ENCODE peak calls at places on chromosomes 1 and 21, in five cellular contexts. U, T, D, F and A are unnamed samples.
A peak's percentile ranks its signal among the peaks of the same experiment; 100 is the strongest.

GRCh38 chr1:167803358-167804217 is 81.8 kb downstream of the MPZL1 start:
- DNase-seq in F (peak; percentile 75), U (peak; percentile 85), T (peak; percentile 94), D (peak; percentile 64), A (peak; percentile 55)

GRCh38 chr1:178450871-178451270 is 45.9 kb downstream of the CLEC20A start:
- DNase-seq in D (no peak), T (no peak), U (no peak), F (no peak), A (no peak)

GRCh38 chr1:226991920-226992319 is 51.8 kb downstream of the COQ8A start:
- DNase-seq in F (no peak), T (no peak), U (no peak), D (no peak), A (no peak)

GRCh38 chr1:229379901-229380300 is 37.1 kb upstream of the CCSAP start:
- DNase-seq in F (no peak), T (no peak), U (no peak), D (no peak), A (no peak)

GRCh38 chr1:225877570-225877969 is 4.6 kb downstream of the TMEM63A start:
- DNase-seq in U (peak; percentile 39), T (peak; percentile 57), D (no peak), F (no peak), A (no peak)

GRCh38 chr1:53787655-53788054 is 48.7 kb upstream of the GLIS1 start:
- DNase-seq in F (no peak), D (no peak), U (no peak), T (no peak), A (no peak)

GRCh38 chr1:145999321-146000024 is 3.1 kb upstream of the TXNIP start:
- DNase-seq in D (no peak), F (no peak), T (peak; percentile 57), U (no peak), A (no peak)

GRCh38 chr1:151166506-151166956 is 587 bp downstream of the SCNM1 start:
- DNase-seq in U (no peak), T (no peak), D (no peak), F (no peak), A (no peak)

GRCh38 chr1:24983006-24983680 is 53.1 kb upstream of the RUNX3 start:
- DNase-seq in U (no peak), T (no peak), D (no peak), F (no peak), A (no peak)

GRCh38 chr1:194338241-194338948 is 1152.0 kb upstream of the B3GALT2 start:
- DNase-seq in D (no peak), U (no peak), F (no peak), T (no peak), A (no peak)

GRCh38 chr1:24926596-24927249 is 3.4 kb downstream of the RUNX3 start:
- DNase-seq in D (no peak), U (no peak), T (no peak), F (no peak), A (no peak)

GRCh38 chr1:236774926-236775325 is 20.2 kb upstream of the MTR start:
- DNase-seq in U (no peak), T (no peak), F (no peak), D (no peak), A (no peak)

GRCh38 chr1:204092632-204093420 is 19.9 kb downstream of the SOX13 start:
- DNase-seq in D (no peak), U (no peak), T (no peak), F (no peak), A (no peak)

GRCh38 chr1:204093421-204093717 is 20.5 kb downstream of the SOX13 start:
- DNase-seq in F (no peak), T (no peak), D (no peak), U (no peak), A (no peak)

GRCh38 chr1:204091066-204091465 is 18.2 kb downstream of the SOX13 start:
- DNase-seq in T (no peak), U (no peak), F (no peak), D (no peak), A (no peak)

GRCh38 chr1:204093756-204094155 is 20.8 kb downstream of the SOX13 start:
- DNase-seq in D (no peak), T (no peak), F (no peak), U (no peak), A (no peak)

GRCh38 chr1:204091787-204092312 is 18.9 kb downstream of the SOX13 start:
- DNase-seq in D (no peak), F (no peak), U (no peak), T (no peak), A (no peak)
- H3K36me3 ChIP-seq in D (no peaks in the 10 kb centered on the region), F (no peaks in the 10 kb centered on the region), U (no peaks in the 10 kb centered on the region), T (no peaks in the 10 kb centered on the region), A (no peaks in the 10 kb centered on the region)

DNA sequence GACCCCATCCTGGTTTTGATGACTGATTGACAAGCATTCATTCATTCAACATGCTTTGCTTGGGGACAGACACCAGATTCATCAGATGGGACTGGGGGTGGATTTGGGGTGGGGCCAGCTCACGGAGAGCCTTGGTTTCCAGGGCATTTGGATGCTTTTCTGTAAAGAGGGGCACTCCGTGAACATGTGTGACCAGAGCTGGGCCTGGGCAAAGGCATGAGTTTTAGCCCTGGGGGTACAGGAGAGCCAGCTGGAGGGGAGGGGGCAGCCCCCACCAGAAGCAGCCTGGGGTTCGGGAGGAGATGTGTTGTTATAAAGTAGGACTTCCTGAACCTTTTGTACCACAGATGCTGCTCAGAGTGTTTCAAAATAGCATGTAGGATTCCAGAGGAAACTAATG is 99.7 kb downstream of the RIPK4 start:
- DNase-seq in D (no peak), F (no peak), T (no peak), U (no peak), A (no peak)
- H3K36me3 ChIP-seq in D (no peaks in the 10 kb centered on the region), F (no peaks in the 10 kb centered on the region), T (no peaks in the 10 kb centered on the region), U (no peaks in the 10 kb centered on the region), A (no peaks in the 10 kb centered on the region)

DNA sequence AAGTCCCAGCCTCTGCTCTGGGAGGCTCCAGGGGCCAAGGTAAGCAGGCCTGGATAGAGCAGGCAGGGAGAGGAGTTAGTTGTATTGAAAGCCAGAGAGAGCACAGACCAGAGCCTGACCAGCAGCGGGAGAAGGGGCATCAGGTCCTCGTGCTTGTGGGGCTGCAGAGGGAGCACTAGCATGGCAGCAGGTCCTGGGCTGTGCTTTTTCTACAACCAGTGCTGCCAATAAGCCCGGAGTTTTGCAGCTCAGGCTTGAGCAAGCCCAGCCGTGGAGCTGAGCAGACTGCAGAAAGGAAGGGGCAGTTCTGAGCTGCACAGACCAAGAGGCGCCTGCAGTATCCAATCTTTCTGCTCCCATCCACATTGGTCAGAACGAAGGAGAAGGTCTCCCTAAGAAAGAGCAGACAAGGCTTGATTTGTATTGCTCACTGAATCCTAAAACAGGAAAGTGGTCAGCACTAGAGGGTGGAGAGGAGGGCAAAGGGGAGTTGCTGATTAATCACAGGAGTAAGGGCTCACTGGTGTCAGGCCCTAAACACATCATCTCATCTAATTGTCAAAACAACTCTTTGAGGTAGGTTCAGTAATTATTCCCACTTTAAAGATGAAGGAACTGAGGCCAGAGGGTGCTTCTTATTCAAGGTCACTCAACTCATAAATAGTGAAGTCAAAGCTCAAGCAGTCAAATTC is 2.7 kb downstream of the DENND2D start:
- DNase-seq in U (no peak), T (no peak), F (no peak), D (peak; percentile 62), A (no peak)
- H3K36me3 ChIP-seq in U (no peaks in the 10 kb centered on the region), T (no peaks in the 10 kb centered on the region), F (peaks cover 60% of the 10 kb centered on the region), D (peaks cover 55% of the 10 kb centered on the region), A (no peaks in the 10 kb centered on the region)

DNA sequence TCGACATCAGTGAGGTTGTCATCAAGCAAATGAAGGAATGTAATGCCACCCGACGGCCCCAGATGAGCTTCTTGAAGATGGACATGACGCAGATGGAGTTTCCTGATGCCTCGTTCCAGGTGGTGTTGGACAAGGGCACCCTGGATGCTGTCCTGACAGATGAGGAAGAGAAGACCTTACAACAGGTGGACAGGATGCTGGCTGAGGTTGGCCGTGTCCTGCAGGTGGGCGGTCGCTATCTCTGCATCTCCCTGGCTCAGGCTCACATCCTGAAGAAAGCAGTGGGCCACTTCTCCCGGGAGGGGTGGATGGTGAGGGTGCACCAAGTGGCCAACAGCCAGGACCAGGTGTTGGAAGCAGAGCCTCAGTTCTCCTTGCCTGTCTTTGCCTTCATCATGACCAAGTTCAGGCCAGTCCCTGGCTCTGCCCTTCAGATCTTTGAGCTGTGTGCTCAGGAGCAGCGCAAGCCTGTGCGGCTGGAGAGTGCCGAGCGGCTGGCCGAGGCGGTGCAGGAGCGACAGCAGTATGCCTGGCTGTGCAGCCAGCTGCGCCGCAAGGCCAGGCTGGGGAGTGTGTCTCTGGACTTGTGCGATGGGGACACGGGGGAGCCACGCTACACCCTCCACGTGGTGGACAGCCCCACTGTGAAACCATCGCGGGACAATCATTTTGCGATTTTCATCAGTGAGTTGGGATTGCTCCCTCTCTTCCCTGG is 2.5 kb downstream of the METTL13 start:
- DNase-seq in U (no peak), F (no peak), D (no peak), T (no peak), A (no peak)
- H3K36me3 ChIP-seq in U (peaks cover 8% of the 10 kb centered on the region), F (peaks cover 53% of the 10 kb centered on the region), D (peaks cover 41% of the 10 kb centered on the region), T (no peaks in the 10 kb centered on the region), A (peaks cover 14% of the 10 kb centered on the region)

GRCh38 chr1:93594603-93594880 is 87.1 kb downstream of the BCAR3 start:
- DNase-seq in U (no peak), F (no peak), D (no peak), T (no peak), A (no peak)
- H3K36me3 ChIP-seq in U (no peaks in the 10 kb centered on the region), F (peaks cover 23% of the 10 kb centered on the region), D (no peaks in the 10 kb centered on the region), T (no peaks in the 10 kb centered on the region), A (peaks cover 4% of the 10 kb centered on the region)

DNA sequence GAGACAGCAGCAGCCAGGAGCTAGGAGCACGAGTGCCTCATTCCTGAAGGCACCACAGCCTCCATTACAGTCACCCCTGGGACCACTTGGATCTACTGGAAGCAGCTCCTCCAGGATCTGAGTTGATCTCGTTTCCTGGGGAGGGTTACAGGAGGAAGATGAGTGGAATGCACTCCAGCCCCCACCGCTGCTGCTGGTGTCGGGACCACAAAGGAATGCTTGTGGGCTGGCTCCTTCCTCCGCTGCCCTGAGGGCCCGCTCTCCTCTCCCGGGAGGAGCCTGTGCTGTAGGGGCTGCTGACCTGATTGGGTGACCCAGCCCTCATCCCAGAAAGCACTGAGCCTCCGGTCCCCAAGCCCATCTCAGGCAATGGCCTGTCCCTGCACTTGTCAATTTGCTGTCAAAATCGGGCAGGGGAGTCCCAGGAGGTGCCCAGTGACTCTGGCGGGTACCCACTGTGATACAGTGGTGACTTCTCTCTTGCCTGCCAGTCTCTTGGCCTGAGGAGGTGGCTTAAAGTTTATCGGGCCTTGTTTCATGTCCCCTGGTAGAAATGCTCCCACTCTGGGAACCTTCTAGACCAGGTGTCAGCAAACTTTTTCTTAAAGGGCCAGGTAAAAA is 23.1 kb downstream of the IL10RB start:
- DNase-seq in F (no peak), U (no peak), D (no peak), T (no peak), A (no peak)
- H3K36me3 ChIP-seq in F (peaks cover 78% of the 10 kb centered on the region), U (no peaks in the 10 kb centered on the region), D (peaks cover 81% of the 10 kb centered on the region), T (no peaks in the 10 kb centered on the region), A (peaks cover 23% of the 10 kb centered on the region)

GRCh38 chr1:247326601-247327135 is 5.0 kb downstream of the ZNF496 start:
- DNase-seq in T (no peak), D (no peak), U (no peak), F (no peak), A (no peak)

GRCh38 chr1:247322437-247322836 is 9.2 kb downstream of the ZNF496 start:
- DNase-seq in T (no peak), D (no peak), F (no peak), U (no peak), A (no peak)

GRCh38 chr1:247324913-247325312 is 6.8 kb downstream of the ZNF496 start:
- DNase-seq in U (no peak), T (no peak), F (no peak), D (no peak), A (no peak)

GRCh38 chr1:247322849-247323586 is 8.6 kb downstream of the ZNF496 start:
- DNase-seq in U (no peak), D (no peak), T (no peak), F (no peak), A (no peak)

GRCh38 chr1:247324204-247324787 is 7.4 kb downstream of the ZNF496 start:
- DNase-seq in U (no peak), D (no peak), F (no peak), T (no peak), A (no peak)
- H3K36me3 ChIP-seq in U (peaks cover 5% of the 10 kb centered on the region), D (no peaks in the 10 kb centered on the region), F (peaks cover 83% of the 10 kb centered on the region), T (no peaks in the 10 kb centered on the region), A (peaks cover 32% of the 10 kb centered on the region)